ENCODE peak calls at places on chromosomes 6 and 20, in six cellular contexts. One of them, this sample, is unnamed.

GRCh38 chr20:33862709-33863403 is 51.7 kb downstream of the CHMP4B start:
- DNase-seq in substantia nigra: no peak
- DNase-seq in putamen: no peak
- DNase-seq in NCI-H524 treated with DMSO at 0.1 percent for 48 hours: peak
- DNase-seq in lung microvascular endothelial cell: peak
- DNase-seq in activated CD8-positive, alpha-beta memory T cell treated with anti-CD3 and anti-CD28 coated beads for 1 hour: peak
- DNase-seq in this sample: peak

GRCh38 chr6:100376103-100376502 is 88.6 kb downstream of the SIM1 start:
- DNase-seq in activated CD8-positive, alpha-beta memory T cell treated with anti-CD3 and anti-CD28 coated beads for 1 hour: no peak
- DNase-seq in NCI-H524 treated with DMSO at 0.1 percent for 48 hours: no peak
- DNase-seq in substantia nigra: no peak
- DNase-seq in putamen: no peak
- DNase-seq in lung microvascular endothelial cell: no peak
- DNase-seq in this sample: no peak

GRCh38 chr6:85464722-85465150 is 14.9 kb downstream of the NT5E start:
- DNase-seq in lung microvascular endothelial cell: peak
- DNase-seq in NCI-H524 treated with DMSO at 0.1 percent for 48 hours: no peak
- DNase-seq in substantia nigra: no peak
- DNase-seq in activated CD8-positive, alpha-beta memory T cell treated with anti-CD3 and anti-CD28 coated beads for 1 hour: no peak
- DNase-seq in putamen: no peak
- DNase-seq in this sample: no peak

GRCh38 chr6:141977782-141978181 is 154.9 kb upstream of the GJE1 start:
- DNase-seq in putamen: no peak
- DNase-seq in activated CD8-positive, alpha-beta memory T cell treated with anti-CD3 and anti-CD28 coated beads for 1 hour: no peak
- DNase-seq in lung microvascular endothelial cell: no peak
- DNase-seq in substantia nigra: no peak
- DNase-seq in NCI-H524 treated with DMSO at 0.1 percent for 48 hours: no peak
- DNase-seq in this sample: no peak

GRCh38 chr20:13915244-13915643 is 75.2 kb downstream of the SEL1L2 start:
- DNase-seq in substantia nigra: no peak
- DNase-seq in lung microvascular endothelial cell: no peak
- DNase-seq in NCI-H524 treated with DMSO at 0.1 percent for 48 hours: peak
- DNase-seq in putamen: no peak
- DNase-seq in activated CD8-positive, alpha-beta memory T cell treated with anti-CD3 and anti-CD28 coated beads for 1 hour: no peak
- DNase-seq in this sample: no peak

GRCh38 chr6:4169028-4169789 is 33.8 kb upstream of the ECI2 start:
- DNase-seq in activated CD8-positive, alpha-beta memory T cell treated with anti-CD3 and anti-CD28 coated beads for 1 hour: no peak
- DNase-seq in putamen: no peak
- DNase-seq in lung microvascular endothelial cell: peak
- DNase-seq in substantia nigra: no peak
- DNase-seq in NCI-H524 treated with DMSO at 0.1 percent for 48 hours: no peak
- DNase-seq in this sample: no peak

GRCh38 chr6:3912366-3913076 is 63.3 kb downstream of the FAM50B start:
- DNase-seq in activated CD8-positive, alpha-beta memory T cell treated with anti-CD3 and anti-CD28 coated beads for 1 hour: no peak
- DNase-seq in NCI-H524 treated with DMSO at 0.1 percent for 48 hours: no peak
- DNase-seq in lung microvascular endothelial cell: peak
- DNase-seq in putamen: no peak
- DNase-seq in substantia nigra: no peak
- DNase-seq in this sample: no peak

GRCh38 chr6:110331816-110332215 is 26.3 kb downstream of the METTL24 start:
- DNase-seq in activated CD8-positive, alpha-beta memory T cell treated with anti-CD3 and anti-CD28 coated beads for 1 hour: no peak
- DNase-seq in putamen: peak
- DNase-seq in NCI-H524 treated with DMSO at 0.1 percent for 48 hours: peak
- DNase-seq in substantia nigra: no peak
- DNase-seq in lung microvascular endothelial cell: no peak
- DNase-seq in this sample: no peak

GRCh38 chr20:63212792-63213191 is 3.1 kb downstream of the YTHDF1 start:
- DNase-seq in activated CD8-positive, alpha-beta memory T cell treated with anti-CD3 and anti-CD28 coated beads for 1 hour: no peak
- DNase-seq in lung microvascular endothelial cell: no peak
- DNase-seq in substantia nigra: no peak
- DNase-seq in NCI-H524 treated with DMSO at 0.1 percent for 48 hours: no peak
- DNase-seq in putamen: no peak
- DNase-seq in this sample: no peak

GRCh38 chr20:63215101-63216040 is 560 bp downstream of the YTHDF1 start:
- DNase-seq in NCI-H524 treated with DMSO at 0.1 percent for 48 hours: no peak
- DNase-seq in activated CD8-positive, alpha-beta memory T cell treated with anti-CD3 and anti-CD28 coated beads for 1 hour: no peak
- DNase-seq in substantia nigra: no peak
- DNase-seq in lung microvascular endothelial cell: peak
- DNase-seq in putamen: no peak
- DNase-seq in this sample: no peak

GRCh38 chr20:33791959-33792597 is 19.1 kb upstream of the CHMP4B start:
- DNase-seq in substantia nigra: no peak
- DNase-seq in putamen: no peak
- DNase-seq in NCI-H524 treated with DMSO at 0.1 percent for 48 hours: no peak
- DNase-seq in activated CD8-positive, alpha-beta memory T cell treated with anti-CD3 and anti-CD28 coated beads for 1 hour: peak
- DNase-seq in lung microvascular endothelial cell: peak
- DNase-seq in this sample: no peak

GRCh38 chr6:152026291-152026690 is 218.8 kb downstream of the ESR1 start:
- DNase-seq in substantia nigra: no peak
- DNase-seq in putamen: no peak
- DNase-seq in lung microvascular endothelial cell: no peak
- DNase-seq in activated CD8-positive, alpha-beta memory T cell treated with anti-CD3 and anti-CD28 coated beads for 1 hour: no peak
- DNase-seq in NCI-H524 treated with DMSO at 0.1 percent for 48 hours: no peak
- DNase-seq in this sample: no peak

GRCh38 chr20:60326821-60327220 is 368.6 kb downstream of the CDH26 start:
- DNase-seq in substantia nigra: no peak
- DNase-seq in activated CD8-positive, alpha-beta memory T cell treated with anti-CD3 and anti-CD28 coated beads for 1 hour: no peak
- DNase-seq in lung microvascular endothelial cell: no peak
- DNase-seq in putamen: no peak
- DNase-seq in NCI-H524 treated with DMSO at 0.1 percent for 48 hours: no peak
- DNase-seq in this sample: no peak

GRCh38 chr6:169724554-169725269 is 412 bp upstream of the PHF10 start:
- DNase-seq in NCI-H524 treated with DMSO at 0.1 percent for 48 hours: no peak
- DNase-seq in activated CD8-positive, alpha-beta memory T cell treated with anti-CD3 and anti-CD28 coated beads for 1 hour: peak
- DNase-seq in putamen: peak
- DNase-seq in lung microvascular endothelial cell: peak
- DNase-seq in substantia nigra: peak
- DNase-seq in this sample: peak

GRCh38 chr6:116779569-116780164 is 14.1 kb upstream of the FAM162B start:
- DNase-seq in putamen: no peak
- DNase-seq in lung microvascular endothelial cell: peak
- DNase-seq in NCI-H524 treated with DMSO at 0.1 percent for 48 hours: no peak
- DNase-seq in activated CD8-positive, alpha-beta memory T cell treated with anti-CD3 and anti-CD28 coated beads for 1 hour: no peak
- DNase-seq in substantia nigra: no peak
- DNase-seq in this sample: no peak

GRCh38 chr6:20280288-20280621 is 68.0 kb upstream of the MBOAT1 start:
- DNase-seq in substantia nigra: no peak
- DNase-seq in NCI-H524 treated with DMSO at 0.1 percent for 48 hours: no peak
- DNase-seq in lung microvascular endothelial cell: no peak
- DNase-seq in putamen: no peak
- DNase-seq in activated CD8-positive, alpha-beta memory T cell treated with anti-CD3 and anti-CD28 coated beads for 1 hour: no peak
- DNase-seq in this sample: no peak

GRCh38 chr6:43493833-43494232 is 16.3 kb downstream of the LRRC73 start:
- DNase-seq in activated CD8-positive, alpha-beta memory T cell treated with anti-CD3 and anti-CD28 coated beads for 1 hour: no peak
- DNase-seq in putamen: no peak
- DNase-seq in lung microvascular endothelial cell: no peak
- DNase-seq in substantia nigra: no peak
- DNase-seq in NCI-H524 treated with DMSO at 0.1 percent for 48 hours: no peak
- DNase-seq in this sample: no peak

GRCh38 chr6:56484669-56485068 is 158.0 kb downstream of the DST start:
- DNase-seq in substantia nigra: no peak
- DNase-seq in NCI-H524 treated with DMSO at 0.1 percent for 48 hours: no peak
- DNase-seq in lung microvascular endothelial cell: peak
- DNase-seq in putamen: no peak
- DNase-seq in activated CD8-positive, alpha-beta memory T cell treated with anti-CD3 and anti-CD28 coated beads for 1 hour: no peak
- DNase-seq in this sample: no peak

GRCh38 chr6:99602519-99603420 is 3.9 kb upstream of the PRDM13 start:
- DNase-seq in putamen: no peak
- DNase-seq in NCI-H524 treated with DMSO at 0.1 percent for 48 hours: no peak
- DNase-seq in lung microvascular endothelial cell: no peak
- DNase-seq in activated CD8-positive, alpha-beta memory T cell treated with anti-CD3 and anti-CD28 coated beads for 1 hour: no peak
- DNase-seq in substantia nigra: no peak
- DNase-seq in this sample: no peak

GRCh38 chr6:11218077-11218392 is 14.4 kb downstream of the NEDD9 start:
- DNase-seq in activated CD8-positive, alpha-beta memory T cell treated with anti-CD3 and anti-CD28 coated beads for 1 hour: no peak
- DNase-seq in substantia nigra: no peak
- DNase-seq in lung microvascular endothelial cell: no peak
- DNase-seq in NCI-H524 treated with DMSO at 0.1 percent for 48 hours: no peak
- DNase-seq in putamen: no peak
- DNase-seq in this sample: no peak

GRCh38 chr6:167766986-167767714 is 59.6 kb upstream of the AFDN start:
- DNase-seq in NCI-H524 treated with DMSO at 0.1 percent for 48 hours: peak
- DNase-seq in activated CD8-positive, alpha-beta memory T cell treated with anti-CD3 and anti-CD28 coated beads for 1 hour: no peak
- DNase-seq in lung microvascular endothelial cell: no peak
- DNase-seq in substantia nigra: no peak
- DNase-seq in putamen: no peak
- DNase-seq in this sample: no peak

GRCh38 chr20:25270829-25271251 is 23.0 kb downstream of the PYGB start:
- DNase-seq in activated CD8-positive, alpha-beta memory T cell treated with anti-CD3 and anti-CD28 coated beads for 1 hour: no peak
- DNase-seq in NCI-H524 treated with DMSO at 0.1 percent for 48 hours: no peak
- DNase-seq in substantia nigra: no peak
- DNase-seq in lung microvascular endothelial cell: no peak
- DNase-seq in putamen: no peak
- DNase-seq in this sample: no peak

GRCh38 chr6:154236646-154237236 is 119.9 kb downstream of the IPCEF1 start:
- DNase-seq in substantia nigra: no peak
- DNase-seq in activated CD8-positive, alpha-beta memory T cell treated with anti-CD3 and anti-CD28 coated beads for 1 hour: no peak
- DNase-seq in lung microvascular endothelial cell: no peak
- DNase-seq in NCI-H524 treated with DMSO at 0.1 percent for 48 hours: no peak
- DNase-seq in putamen: no peak
- DNase-seq in this sample: no peak

GRCh38 chr20:6053064-6053775 is 640 bp downstream of the LRRN4 start:
- DNase-seq in putamen: no peak
- DNase-seq in substantia nigra: no peak
- DNase-seq in NCI-H524 treated with DMSO at 0.1 percent for 48 hours: no peak
- DNase-seq in lung microvascular endothelial cell: no peak
- DNase-seq in activated CD8-positive, alpha-beta memory T cell treated with anti-CD3 and anti-CD28 coated beads for 1 hour: no peak
- DNase-seq in this sample: no peak

GRCh38 chr20:22729180-22729579 is 144.8 kb upstream of the FOXA2 start:
- DNase-seq in putamen: no peak
- DNase-seq in NCI-H524 treated with DMSO at 0.1 percent for 48 hours: no peak
- DNase-seq in activated CD8-positive, alpha-beta memory T cell treated with anti-CD3 and anti-CD28 coated beads for 1 hour: no peak
- DNase-seq in substantia nigra: no peak
- DNase-seq in lung microvascular endothelial cell: peak
- DNase-seq in this sample: no peak

GRCh38 chr6:24883618-24884017 is 52.1 kb downstream of the RIPOR2 start:
- DNase-seq in activated CD8-positive, alpha-beta memory T cell treated with anti-CD3 and anti-CD28 coated beads for 1 hour: no peak
- DNase-seq in lung microvascular endothelial cell: no peak
- DNase-seq in substantia nigra: no peak
- DNase-seq in putamen: no peak
- DNase-seq in NCI-H524 treated with DMSO at 0.1 percent for 48 hours: no peak
- DNase-seq in this sample: no peak

GRCh38 chr20:2692886-2693285 is 306 bp downstream of the EBF4 start:
- DNase-seq in substantia nigra: no peak
- DNase-seq in activated CD8-positive, alpha-beta memory T cell treated with anti-CD3 and anti-CD28 coated beads for 1 hour: no peak
- DNase-seq in NCI-H524 treated with DMSO at 0.1 percent for 48 hours: no peak
- DNase-seq in lung microvascular endothelial cell: no peak
- DNase-seq in putamen: no peak
- DNase-seq in this sample: no peak

This sample was measured in amygdala.